ENCODE peak calls at places on chromosomes 12 and 14, in eight cellular contexts. O is HT-29; D is HCEC 1CT; F is HFF-Myc; Z is body of pancreas; A is stimulated activated CD8-positive, alpha-beta memory T cell treated with anti-CD3 and anti-CD28 coated beads, Interleukin-2, amount 100 ng/mL, for 48 hours; S is activated CD8-positive, alpha-beta memory T cell treated with anti-CD3 and anti-CD28 coated beads, Interleukin-2, amount 50 U/mL, for 4 hours; X is SHP77 treated with DMSO at 0.1 percent for 48 hours. L is an unnamed sample.

GRCh38 chr12:122886851-122887816 is 8.8 kb downstream of the VPS37B start:
- DNase-seq in O (peak), D (peak), F (no peak), Z (peak), A (peak), S (peak), X (no peak), L (no peak)

GRCh38 chr12:116924558-116925453 is 14.1 kb downstream of the FBXW8 start:
- DNase-seq in O (peak), D (peak), F (peak), Z (no peak), A (peak), S (peak), X (no peak), L (no peak)

GRCh38 chr12:42426733-42427132 is 100.8 kb downstream of the PPHLN1 start:
- DNase-seq in O (peak), D (peak), F (peak), Z (no peak), A (no peak), S (no peak), X (no peak), L (no peak)

GRCh38 chr12:31647106-31647505 is 12.4 kb upstream of the ETFBKMT start:
- DNase-seq in O (no peak), D (no peak), F (no peak), Z (no peak), A (no peak), S (no peak), X (no peak), L (no peak)

GRCh38 chr12:32568241-32568640 is 110.9 kb upstream of the DNM1L start:
- DNase-seq in O (no peak), D (peak), F (peak), Z (no peak), A (no peak), S (no peak), X (no peak), L (no peak)

GRCh38 chr14:20302042-20302761 is 3.5 kb downstream of the TTC5 start:
- DNase-seq in O (no peak), D (peak), F (no peak), Z (no peak), A (no peak), S (no peak), X (no peak), L (no peak)

GRCh38 chr12:30823140-30823669 is 68.5 kb upstream of the CAPRIN2 start:
- DNase-seq in O (no peak), D (no peak), F (no peak), Z (peak), A (peak), S (peak), X (no peak), L (no peak)

GRCh38 chr14:62921466-62921865 is 123.8 kb downstream of the KCNH5 start:
- DNase-seq in O (no peak), D (peak), F (no peak), Z (no peak), A (no peak), S (no peak), X (no peak), L (no peak)

GRCh38 chr12:38124247-38125012 is 192.1 kb upstream of the ALG10B start:
- DNase-seq in O (peak), D (no peak), F (no peak), Z (peak), A (no peak), S (no peak), X (no peak), L (no peak)

GRCh38 chr12:119412811-119413794 is 78.6 kb downstream of the CCDC60 start:
- DNase-seq in O (peak), D (peak), F (peak), Z (peak), A (peak), S (no peak), X (peak), L (peak)

GRCh38 chr12:93824514-93825500 is 147.6 kb downstream of the CRADD start:
- DNase-seq in O (no peak), D (no peak), F (no peak), Z (no peak), A (no peak), S (no peak), X (no peak), L (no peak)

GRCh38 chr12:116053479-116054195 is 223.9 kb downstream of the MED13L start:
- DNase-seq in O (no peak), D (peak), F (no peak), Z (peak), A (no peak), S (no peak), X (no peak), L (no peak)

GRCh38 chr12:112967858-112968257 is 10.5 kb upstream of the OAS2 start:
- DNase-seq in O (no peak), D (no peak), F (no peak), Z (no peak), A (no peak), S (no peak), X (no peak), L (no peak)

GRCh38 chr12:78778339-78778738 is 86.2 kb upstream of the SYT1 start:
- DNase-seq in O (no peak), D (no peak), F (no peak), Z (no peak), A (no peak), S (no peak), X (no peak), L (no peak)